ENCODE peak calls at places on chromosomes 4 and X, in eight cellular contexts. N is SJSA1, Z is aorta, X is bronchial epithelial cell, T is kidney, W is neuronal stem cell, C is fibroblast of mammary gland, L is left lung. A is an unnamed sample.

GRCh38 chr4:82201805-82202636 is 171.8 kb downstream of the HNRNPD start:
- DNase-seq in N (no peak), Z (no peak), X (peak), T (no peak), W (peak), C (peak), L (no peak), A (no peak)

GRCh38 chr4:1012031-1012739 is 759 bp downstream of the FGFRL1 start:
- DNase-seq in N (no peak), Z (no peak), X (no peak), T (no peak), W (no peak), C (no peak), L (no peak), A (peak)

GRCh38 chr4:5785806-5786680 is 75.0 kb downstream of the EVC start:
- DNase-seq in N (no peak), Z (no peak), X (peak), T (peak), W (no peak), C (peak), L (no peak), A (no peak)

GRCh38 chr4:19756661-19757060 is 495.0 kb upstream of the SLIT2 start:
- DNase-seq in N (no peak), Z (no peak), X (no peak), T (no peak), W (no peak), C (no peak), L (no peak), A (no peak)

GRCh38 chr4:80206541-80207171 is 9.4 kb downstream of the PRDM8 start:
- DNase-seq in N (no peak), Z (no peak), X (no peak), T (no peak), W (no peak), C (peak), L (no peak), A (no peak)

GRCh38 chr4:123478859-123479345 is 82.3 kb downstream of the SPRY1 start:
- DNase-seq in N (peak), Z (no peak), X (peak), T (no peak), W (no peak), C (no peak), L (peak), A (peak)

GRCh38 chr4:127203561-127204260 is 429.0 kb upstream of the INTU start:
- DNase-seq in N (no peak), Z (no peak), X (peak), T (no peak), W (no peak), C (peak), L (no peak), A (no peak)

GRCh38 chr4:20487446-20487845 is 212.8 kb upstream of the PACRGL start:
- DNase-seq in N (no peak), Z (no peak), X (no peak), T (no peak), W (no peak), C (no peak), L (no peak), A (no peak)

GRCh38 chr4:78481180-78481579 is 70.4 kb upstream of the ANXA3 start:
- DNase-seq in N (no peak), Z (no peak), X (peak), T (no peak), W (no peak), C (peak), L (no peak), A (no peak)

GRCh38 chrX:40733691-40734090 is 1.7 kb downstream of the MED14 start:
- DNase-seq in N (no peak), Z (no peak), X (no peak), T (no peak), W (no peak), C (no peak), L (no peak), A (no peak)

GRCh38 chr4:80173387-80173786 is 23.9 kb upstream of the PRDM8 start:
- DNase-seq in N (no peak), Z (no peak), X (peak), T (no peak), W (no peak), C (peak), L (no peak), A (no peak)

GRCh38 chr4:69104719-69105275 is 8.5 kb downstream of the UGT2B7 start:
- DNase-seq in N (no peak), Z (no peak), X (peak), T (no peak), W (no peak), C (no peak), L (no peak), A (no peak)

GRCh38 chrX:14235004-14235403 is 205.3 kb upstream of the GEMIN8 start:
- DNase-seq in N (no peak), Z (no peak), X (peak), T (no peak), W (no peak), C (no peak), L (no peak), A (no peak)

GRCh38 chr4:88705223-88705622 is 7.6 kb upstream of the NAP1L5 start:
- DNase-seq in N (no peak), Z (no peak), X (no peak), T (no peak), W (no peak), C (no peak), L (no peak), A (no peak)

GRCh38 chr4:66465111-66465510 is 794.8 kb upstream of the EPHA5 start:
- DNase-seq in N (no peak), Z (no peak), X (peak), T (no peak), W (no peak), C (peak), L (no peak), A (no peak)

GRCh38 chr4:139665690-139666529 is at the start of gene MGST2:
- DNase-seq in N (peak), Z (peak), X (peak), T (peak), W (peak), C (peak), L (peak), A (peak)

GRCh38 chr4:119113033-119113655 is 22.5 kb upstream of the MYOZ2 start:
- DNase-seq in N (no peak), Z (no peak), X (peak), T (no peak), W (no peak), C (peak), L (no peak), A (no peak)

GRCh38 chr4:26858035-26858918 is 2.4 kb upstream of the STIM2 start:
- DNase-seq in N (no peak), Z (no peak), X (no peak), T (no peak), W (no peak), C (no peak), L (no peak), A (no peak)

GRCh38 chrX:123873956-123874355 is 14.1 kb downstream of the XIAP start:
- DNase-seq in N (no peak), Z (no peak), X (no peak), T (no peak), W (no peak), C (no peak), L (no peak), A (no peak)

GRCh38 chr4:175339100-175339707 is 421.0 kb downstream of the ADAM29 start:
- DNase-seq in N (no peak), Z (no peak), X (peak), T (no peak), W (no peak), C (peak), L (no peak), A (no peak)

GRCh38 chr4:113901994-113902787 is 77.3 kb downstream of the ARSJ start:
- DNase-seq in N (no peak), Z (no peak), X (peak), T (no peak), W (no peak), C (no peak), L (peak), A (peak)

GRCh38 chr4:38743866-38744265 is 38.9 kb downstream of the TLR10 start:
- DNase-seq in N (no peak), Z (no peak), X (no peak), T (no peak), W (no peak), C (no peak), L (no peak), A (no peak)

GRCh38 chr4:120331486-120332281 is 265.0 kb upstream of the MAD2L1 start:
- DNase-seq in N (no peak), Z (no peak), X (peak), T (no peak), W (no peak), C (peak), L (no peak), A (no peak)

GRCh38 chr4:110629780-110630500 is 7.1 kb upstream of the PITX2 start:
- DNase-seq in N (no peak), Z (no peak), X (no peak), T (no peak), W (no peak), C (no peak), L (no peak), A (no peak)

GRCh38 chrX:12956704-12957541 is 18.0 kb upstream of the TMSB4X start:
- DNase-seq in N (no peak), Z (no peak), X (peak), T (no peak), W (no peak), C (no peak), L (no peak), A (no peak)

GRCh38 chrX:48802089-48802812 is 384 bp downstream of the HDAC6 start:
- DNase-seq in N (peak), Z (peak), X (peak), T (peak), W (peak), C (peak), L (peak), A (peak)

GRCh38 chrX:10110984-10111363 is 45.8 kb upstream of the CLCN4 start:
- DNase-seq in N (no peak), Z (no peak), X (no peak), T (no peak), W (no peak), C (no peak), L (no peak), A (no peak)

GRCh38 chrX:154378059-154378798 is 866 bp upstream of the EMD start:
- DNase-seq in N (peak), Z (peak), X (peak), T (peak), W (no peak), C (peak), L (peak), A (peak)

GRCh38 chr4:173170210-173170778 is 1.7 kb downstream of the GALNT7 start:
- DNase-seq in N (no peak), Z (no peak), X (no peak), T (no peak), W (no peak), C (peak), L (no peak), A (no peak)

GRCh38 chr4:175413561-175413960 is 398.5 kb downstream of the GPM6A start:
- DNase-seq in N (no peak), Z (no peak), X (no peak), T (no peak), W (no peak), C (no peak), L (no peak), A (no peak)

GRCh38 chr4:103074598-103075434 is 1.7 kb downstream of the SLC9B2 start:
- DNase-seq in N (no peak), Z (no peak), X (peak), T (no peak), W (no peak), C (peak), L (no peak), A (no peak)

GRCh38 chr4:103076777-103077347 is 301 bp upstream of the SLC9B2 start:
- DNase-seq in N (no peak), Z (no peak), X (no peak), T (no peak), W (no peak), C (peak), L (no peak), A (no peak)

GRCh38 chr4:103075894-103076776 is at the start of gene SLC9B2:
- DNase-seq in N (peak), Z (peak), X (peak), T (peak), W (peak), C (peak), L (peak), A (peak)

GRCh38 chr4:103075435-103075893 is 1.1 kb downstream of the SLC9B2 start:
- DNase-seq in N (no peak), Z (no peak), X (no peak), T (no peak), W (no peak), C (peak), L (no peak), A (no peak)

GRCh38 chr4:103074039-103074438 is 2.5 kb downstream of the SLC9B2 start:
- DNase-seq in N (no peak), Z (no peak), X (no peak), T (no peak), W (no peak), C (no peak), L (no peak), A (no peak)
- H3K4me3 ChIP-seq in N (no peak), Z (no peak), X (no peak), T (no peak), W (no peak), C (no peak), L (no peak), A (no peak)

DNA sequence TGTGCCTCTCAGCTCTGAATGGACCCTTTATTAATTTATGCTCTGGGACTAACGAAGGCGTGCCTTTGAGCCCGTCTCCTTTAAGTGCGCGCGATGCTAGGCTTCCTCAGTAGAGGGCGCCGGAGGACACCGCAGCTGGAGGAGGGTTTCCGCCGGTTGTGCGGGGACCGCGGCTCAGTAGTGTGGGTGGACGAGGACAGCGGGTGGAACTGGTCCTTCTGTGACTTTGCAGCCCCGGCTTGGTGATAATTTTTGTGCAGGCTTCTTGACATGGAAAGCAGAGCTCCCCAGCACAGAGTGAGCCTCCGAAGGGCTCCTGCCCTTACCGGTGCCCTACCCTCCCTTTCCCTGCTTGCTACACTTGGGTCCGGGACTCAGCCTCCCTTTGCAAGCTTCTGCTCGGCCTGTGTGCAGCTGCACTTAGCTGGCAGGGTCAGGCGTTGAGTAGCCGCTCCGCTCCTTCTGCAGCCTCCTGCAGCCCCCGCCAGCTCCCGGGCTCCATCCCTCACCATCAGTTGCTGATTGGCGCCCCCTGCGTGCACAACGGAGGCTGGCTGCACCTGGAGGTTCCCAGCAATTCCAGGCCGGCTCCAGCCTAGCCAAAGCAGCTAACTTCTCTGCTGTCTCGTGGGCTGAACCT is 26.8 kb upstream of the BOD1L1 start:
- DNase-seq in N (peak), Z (peak), X (peak), T (peak), W (peak), C (peak), L (peak), A (peak)
- H3K4me3 ChIP-seq in N (peak), Z (peak), X (peak), T (peak), W (peak), C (peak), L (peak), A (peak)

GRCh38 chr4:183988874-183989273 is 83.8 kb downstream of the STOX2 start:
- DNase-seq in N (no peak), Z (no peak), X (no peak), T (no peak), W (no peak), C (no peak), L (no peak), A (no peak)
- H3K4me3 ChIP-seq in N (no peak), Z (no peak), X (no peak), T (no peak), W (no peak), C (no peak), L (no peak), A (no peak)

DNA sequence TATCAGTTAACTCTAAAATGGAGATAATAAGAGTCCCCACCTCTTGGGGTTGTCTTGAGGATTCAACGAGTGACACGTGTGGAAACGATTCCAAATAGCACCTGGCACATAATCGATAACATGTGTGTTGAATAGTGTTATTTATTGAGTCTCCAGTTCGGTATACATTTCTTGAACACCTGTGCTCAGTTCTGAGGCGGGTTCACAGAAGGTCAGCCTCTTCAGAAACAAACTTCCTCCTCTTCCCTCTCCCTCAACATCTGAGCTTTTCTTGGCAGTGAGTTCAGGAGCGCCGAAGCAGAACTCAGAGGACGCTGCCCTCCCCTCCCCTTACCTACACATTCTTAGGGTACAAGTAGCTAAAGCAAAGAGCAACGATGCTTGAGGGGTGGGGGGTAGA is 934 bp downstream of the PDHA1 start:
- DNase-seq in N (no peak), Z (no peak), X (no peak), T (no peak), W (no peak), C (no peak), L (no peak), A (no peak)
- H3K4me3 ChIP-seq in N (peak), Z (peak), X (peak), T (peak), W (peak), C (peak), L (peak), A (peak)

A was measured in breast epithelium.